ENCODE peak calls at places on chromosome 2, in five cellular contexts. I is aorta, K is AG04449, D is pancreas, A is cardiac fibroblast. F is an unnamed sample.

GRCh38 chr2:7625392-7626138 is 708.4 kb downstream of the RNF144A start:
- DNase-seq in I (no peak), K (no peak), D (no peak), A (no peak), F (no peak)

GRCh38 chr2:37698931-37699481 is 27.6 kb upstream of the CDC42EP3 start:
- DNase-seq in I (no peak), K (no peak), D (no peak), A (no peak), F (no peak)

GRCh38 chr2:40448476-40449079 is 3.3 kb downstream of the SLC8A1 start:
- DNase-seq in I (no peak), K (no peak), D (no peak), A (peak), F (peak)

GRCh38 chr2:126663184-126663963 is 7.4 kb downstream of the GYPC start:
- DNase-seq in I (peak), K (no peak), D (no peak), A (no peak), F (no peak)

GRCh38 chr2:185567940-185568339 is 170.7 kb upstream of the FSIP2 start:
- DNase-seq in I (no peak), K (no peak), D (no peak), A (no peak), F (peak)

GRCh38 chr2:8193146-8193545 is 488.7 kb upstream of the ID2 start:
- DNase-seq in I (no peak), K (no peak), D (no peak), A (no peak), F (no peak)

GRCh38 chr2:25256486-25256875 is 85.2 kb downstream of the DNMT3A start:
- DNase-seq in I (no peak), K (no peak), D (no peak), A (no peak), F (no peak)

GRCh38 chr2:224137208-224137607 is 98.1 kb upstream of the SERPINE2 start:
- DNase-seq in I (no peak), K (no peak), D (no peak), A (no peak), F (no peak)

GRCh38 chr2:199922856-199923255 is 11.8 kb downstream of the C2orf69 start:
- DNase-seq in I (no peak), K (no peak), D (no peak), A (peak), F (no peak)

GRCh38 chr2:160241251-160242137 is 41.4 kb upstream of the ITGB6 start:
- DNase-seq in I (peak), K (no peak), D (peak), A (peak), F (no peak)

GRCh38 chr2:110732422-110733413 is at the start of gene ACOXL:
- DNase-seq in I (no peak), K (no peak), D (peak), A (no peak), F (no peak)
- H3K4me3 ChIP-seq in I (no peak), K (no peak), D (peak), A (no peak), F (no peak)

GRCh38 chr2:201980946-201981345 is 52.7 kb upstream of the FZD7 start:
- DNase-seq in I (no peak), K (no peak), D (no peak), A (no peak), F (no peak)

GRCh38 chr2:201984333-201984732 is 49.3 kb upstream of the FZD7 start:
- DNase-seq in I (no peak), K (no peak), D (no peak), A (no peak), F (no peak)

GRCh38 chr2:201984800-201985525 is 48.7 kb upstream of the FZD7 start:
- DNase-seq in I (no peak), K (no peak), D (peak), A (no peak), F (no peak)

GRCh38 chr2:201980389-201980821 is 53.2 kb upstream of the FZD7 start:
- DNase-seq in I (no peak), K (no peak), D (no peak), A (no peak), F (no peak)

DNA sequence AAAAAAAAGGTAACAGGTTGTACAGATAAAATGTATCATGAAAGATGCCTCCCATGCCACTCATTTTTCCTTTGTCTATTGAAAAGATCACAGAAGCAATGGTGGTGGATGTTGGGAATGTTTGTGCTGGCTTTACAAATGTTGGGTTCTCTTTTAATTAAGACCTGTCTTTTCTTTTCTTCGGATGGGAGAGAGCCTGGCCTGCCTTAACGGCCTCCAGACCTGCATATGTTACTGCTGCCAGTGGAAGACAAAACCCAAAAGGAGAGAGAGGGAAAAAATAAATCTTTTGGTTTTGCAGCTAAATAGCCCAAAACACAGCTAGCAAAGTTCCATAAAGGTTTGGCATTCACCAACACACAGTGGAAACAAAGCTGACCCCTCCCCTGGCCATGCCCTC is 50.5 kb upstream of the FZD7 start:
- DNase-seq in I (no peak), K (no peak), D (no peak), A (no peak), F (no peak)
- H3K4me3 ChIP-seq in I (no peak), K (no peak), D (no peak), A (no peak), F (no peak)

DNA sequence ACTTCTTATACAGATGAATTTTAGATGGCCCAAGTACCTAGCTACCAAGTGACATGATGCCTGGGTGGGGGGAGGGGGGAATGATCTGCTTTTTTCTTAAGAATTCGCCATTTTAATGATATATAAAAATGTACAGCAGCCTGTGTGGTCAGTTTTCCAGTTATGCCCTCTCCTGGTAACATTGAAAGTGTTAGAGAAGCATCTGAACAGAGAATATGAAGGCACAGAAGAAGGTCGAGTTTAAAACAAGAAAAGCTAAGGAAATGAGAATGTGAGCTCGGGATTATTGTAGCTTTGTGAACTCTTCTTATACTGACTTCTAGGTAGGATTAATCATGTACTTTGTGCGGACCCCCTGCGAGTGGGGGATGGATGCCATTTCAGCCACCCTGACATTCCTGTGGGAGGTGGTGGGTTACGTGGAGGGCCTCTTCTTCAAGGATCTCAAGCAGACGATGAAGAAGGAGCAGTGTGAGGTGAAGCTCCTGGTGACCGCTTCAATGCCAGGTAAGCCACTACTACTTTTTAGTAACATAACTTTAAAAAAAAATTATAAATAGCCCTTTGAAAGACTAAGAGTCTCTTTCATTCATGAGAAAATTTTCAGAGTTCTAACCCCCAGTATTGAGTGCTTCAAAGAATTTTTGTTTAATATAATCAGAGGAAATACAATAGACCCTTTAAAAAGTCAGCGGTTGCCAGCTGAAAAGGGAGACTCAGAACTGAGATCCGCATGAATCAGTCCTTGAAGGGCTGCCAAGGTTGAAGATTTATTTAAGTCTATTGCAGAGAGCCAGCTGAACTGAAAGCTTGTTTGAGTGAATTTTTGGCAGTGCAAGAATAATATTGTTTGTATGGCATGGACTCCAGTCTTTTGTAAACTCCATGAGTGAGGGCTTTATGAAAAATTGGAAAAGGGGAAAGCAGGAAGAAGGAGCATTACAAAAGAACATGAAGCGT is 68.7 kb upstream of the RPE start:
- DNase-seq in I (no peak), K (no peak), D (peak), A (peak), F (no peak)
- H3K4me3 ChIP-seq in I (peak), K (no peak), D (no peak), A (peak), F (no peak)

GRCh38 chr2:12034303-12034861 is 287.9 kb downstream of the LPIN1 start:
- DNase-seq in I (no peak), K (no peak), D (no peak), A (no peak), F (no peak)
- H3K4me3 ChIP-seq in I (no peak), K (no peak), D (no peak), A (no peak), F (no peak)

DNA sequence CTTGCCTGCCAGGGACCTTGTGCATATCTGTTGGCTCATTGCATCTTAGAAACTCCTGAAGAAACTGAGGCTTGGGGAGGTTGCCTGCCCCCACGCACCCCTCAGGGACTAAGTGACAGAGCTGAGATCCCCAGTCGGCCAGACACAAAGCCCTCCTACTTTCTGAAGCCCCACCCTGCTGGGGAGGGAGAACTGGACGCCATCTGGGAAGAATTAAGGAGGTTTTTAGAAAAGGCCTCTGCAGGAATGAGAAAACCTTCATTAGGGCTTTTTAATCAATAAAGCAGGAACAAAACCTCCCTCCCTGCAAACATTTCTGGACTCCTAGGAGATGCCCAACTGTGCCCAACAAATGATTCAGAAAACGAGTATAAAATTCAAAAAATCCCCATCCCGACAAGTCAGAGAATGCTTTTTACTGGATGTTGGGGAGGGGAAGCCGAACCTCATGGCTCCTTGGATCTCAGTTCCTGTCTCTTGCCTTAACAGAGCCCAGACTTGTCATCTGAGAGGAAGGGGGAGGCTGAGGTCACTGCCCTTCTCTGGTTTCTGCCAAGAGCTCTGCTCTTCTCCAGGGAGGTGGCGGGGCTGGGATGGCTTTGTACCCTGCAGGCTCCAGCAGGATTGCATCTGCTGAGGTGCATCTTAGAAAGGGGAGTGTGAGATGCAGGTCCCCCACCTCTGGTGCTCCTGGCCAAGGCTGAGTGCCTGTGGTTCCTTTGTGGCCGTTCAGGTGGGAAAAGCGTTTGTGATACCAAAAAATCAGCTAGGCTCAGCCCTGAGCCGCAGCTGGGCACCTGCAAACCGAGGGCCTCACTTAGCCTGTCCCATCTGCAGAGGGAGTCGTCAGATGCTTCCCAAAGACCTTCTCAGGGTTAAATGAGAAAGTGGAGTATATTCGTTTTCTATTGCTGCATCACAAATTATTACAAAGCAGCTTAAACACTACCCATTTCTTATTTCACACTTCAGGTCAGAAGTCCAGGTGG is 142.4 kb downstream of the ZFP36L2 start:
- DNase-seq in I (peak), K (no peak), D (no peak), A (peak), F (no peak)
- H3K4me3 ChIP-seq in I (no peak), K (no peak), D (no peak), A (no peak), F (no peak)

GRCh38 chr2:174332607-174333001 is 2.1 kb upstream of the SP9 start:
- DNase-seq in I (no peak), K (no peak), D (no peak), A (no peak), F (peak)

GRCh38 chr2:174334781-174335604 is at the start of gene SP9:
- DNase-seq in I (no peak), K (no peak), D (no peak), A (no peak), F (no peak)

GRCh38 chr2:174333017-174333501 is 1.7 kb upstream of the SP9 start:
- DNase-seq in I (no peak), K (no peak), D (no peak), A (no peak), F (no peak)

GRCh38 chr2:174334278-174334715 is 457 bp upstream of the SP9 start:
- DNase-seq in I (no peak), K (no peak), D (no peak), A (no peak), F (no peak)

DNA sequence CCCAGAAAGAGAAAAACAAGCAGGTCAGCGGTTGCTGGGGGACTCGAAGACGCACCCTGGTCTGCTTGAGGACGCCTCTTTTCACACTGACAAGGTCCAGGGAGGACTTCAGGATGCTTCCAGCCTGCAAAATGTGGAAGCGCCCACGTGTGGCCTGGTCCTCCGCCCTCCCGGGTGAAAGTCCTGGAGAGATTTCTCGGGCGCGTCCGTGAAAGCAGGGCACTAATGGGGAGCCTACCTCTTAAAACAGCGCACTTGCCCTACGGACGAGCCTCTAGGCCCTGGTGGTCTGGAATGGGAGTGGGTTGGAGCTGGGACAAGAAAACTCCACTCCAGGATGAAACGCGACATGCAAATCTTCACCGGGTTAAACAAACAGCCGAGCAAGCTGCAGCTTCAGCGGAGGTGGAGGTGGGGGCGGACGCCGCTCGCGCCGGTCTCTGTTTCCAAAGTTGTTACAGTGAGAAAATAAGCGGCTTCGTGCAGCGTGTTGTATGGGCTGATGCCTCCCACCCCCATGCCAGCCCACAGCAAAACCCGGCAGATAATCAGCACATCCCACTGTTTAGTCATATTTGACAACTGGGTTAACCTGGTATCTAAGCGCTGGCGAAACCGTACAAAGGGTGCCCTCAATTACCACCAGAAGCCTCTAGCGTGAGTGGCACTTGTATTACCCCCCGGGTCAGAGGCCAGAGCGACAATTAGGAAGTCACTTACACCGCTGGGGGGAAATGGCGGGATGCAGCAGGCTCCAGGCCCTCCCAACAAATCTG is 1.1 kb upstream of the SP9 start:
- DNase-seq in I (no peak), K (no peak), D (no peak), A (no peak), F (no peak)
- H3K4me3 ChIP-seq in I (no peak), K (peak), D (no peak), A (no peak), F (no peak)

GRCh38 chr2:94871226-94872087 is at the start of gene TEKT4:
- DNase-seq in I (peak), K (no peak), D (peak), A (no peak), F (no peak)

GRCh38 chr2:94869552-94870391 is 1.5 kb upstream of the TEKT4 start:
- DNase-seq in I (no peak), K (no peak), D (no peak), A (no peak), F (no peak)

GRCh38 chr2:94872088-94872618 is 923 bp downstream of the TEKT4 start:
- DNase-seq in I (no peak), K (no peak), D (no peak), A (no peak), F (no peak)

GRCh38 chr2:94869131-94869530 is 2.1 kb upstream of the TEKT4 start:
- DNase-seq in I (no peak), K (no peak), D (no peak), A (no peak), F (no peak)

DNA sequence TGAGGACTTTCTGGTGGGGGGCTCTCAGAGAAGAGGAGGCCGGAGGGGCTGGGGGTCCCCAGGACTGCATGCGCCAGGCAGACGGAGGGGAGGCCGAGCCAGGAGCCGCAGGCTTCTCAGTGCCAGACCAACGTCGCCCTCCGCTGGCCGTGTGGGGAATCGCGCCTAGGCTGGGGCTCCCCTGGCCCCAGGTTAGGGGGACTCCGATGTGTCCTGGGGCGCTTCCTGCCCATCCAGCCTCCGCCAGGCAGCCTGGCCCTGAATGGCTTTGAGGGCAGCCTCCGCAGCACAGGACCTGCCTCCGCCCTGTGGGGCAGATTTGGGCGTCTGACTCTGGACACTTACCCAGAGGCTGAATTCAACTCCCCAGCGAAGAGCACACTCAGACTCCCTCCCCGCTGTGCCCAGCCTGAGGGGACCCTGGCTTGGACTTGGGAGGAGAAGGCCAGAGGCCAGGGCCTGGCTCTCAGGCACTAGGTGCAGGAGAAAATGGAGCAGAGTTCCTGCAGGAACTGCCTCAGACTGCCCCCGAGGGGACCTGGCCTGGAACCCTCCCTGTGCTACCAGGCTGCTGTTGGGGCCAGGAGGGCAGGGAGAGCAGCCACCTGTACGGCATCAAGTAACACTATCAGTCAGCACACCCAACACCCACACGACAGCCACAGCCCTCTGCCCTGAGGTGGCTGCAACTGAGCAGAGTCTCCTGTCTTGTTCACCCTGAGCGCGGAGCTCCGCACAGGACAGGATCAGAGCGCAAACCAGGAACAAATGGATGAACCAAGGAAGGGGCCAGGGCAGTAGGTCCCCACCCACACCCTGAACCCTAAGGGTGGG is 621 bp upstream of the TEKT4 start:
- DNase-seq in I (peak), K (no peak), D (peak), A (no peak), F (no peak)
- H3K4me3 ChIP-seq in I (no peak), K (no peak), D (no peak), A (no peak), F (no peak)

F was measured in HAP-1.